ENCODE peak calls at places on chromosomes 5 and 9, in ten cellular contexts. Y is prostate gland; S is A549; O is NCI-H82; U is T follicular helper cell; L is right cardiac atrium; T is T-helper 2 cell treated with Interferon-gamma antibody and Interleukin-4, amounts not matched to agents 5 μg/mL and 100 μg/mL, for 36 hours; A is heart right ventricle; Z is stimulated activated CD8-positive, alpha-beta memory T cell treated with anti-CD3 and anti-CD28 coated beads, Interleukin-15, amount 100 ng/mL, for 48 hours; J is iris pigment epithelial cell. F is an unnamed sample.

GRCh38 chr5:128535225-128535624 is 2.8 kb downstream of the FBN2 start:
- DNase-seq in Y (no peak), S (no peak), O (no peak), U (no peak), L (no peak), T (no peak), A (no peak), Z (no peak), J (peak), F (no peak)

GRCh38 chr5:178436326-178436940 is 153.8 kb downstream of the COL23A1 start:
- DNase-seq in Y (no peak), S (no peak), O (no peak), U (no peak), L (no peak), T (no peak), A (no peak), Z (no peak), J (no peak), F (no peak)

GRCh38 chr5:172544371-172545120 is 90.2 kb upstream of the SH3PXD2B start:
- DNase-seq in Y (no peak), S (no peak), O (no peak), U (no peak), L (no peak), T (no peak), A (no peak), Z (no peak), J (no peak), F (no peak)

GRCh38 chr5:4212981-4213819 is 617.6 kb downstream of the IRX1 start:
- DNase-seq in Y (no peak), S (no peak), O (peak), U (no peak), L (no peak), T (no peak), A (no peak), Z (no peak), J (no peak), F (no peak)

GRCh38 chr5:17316973-17317459 is 99.6 kb downstream of the BASP1 start:
- DNase-seq in Y (no peak), S (peak), O (no peak), U (no peak), L (no peak), T (no peak), A (no peak), Z (no peak), J (peak), F (no peak)

GRCh38 chr5:34867660-34868059 is 28.7 kb downstream of the TTC23L start:
- DNase-seq in Y (no peak), S (no peak), O (no peak), U (no peak), L (no peak), T (no peak), A (no peak), Z (no peak), J (no peak), F (no peak)

GRCh38 chr9:111959468-111959941 is 62.9 kb downstream of the UGCG start:
- DNase-seq in Y (no peak), S (peak), O (no peak), U (no peak), L (peak), T (no peak), A (peak), Z (no peak), J (peak), F (no peak)

GRCh38 chr9:109022909-109023308 is 9.6 kb upstream of the CTNNAL1 start:
- DNase-seq in Y (no peak), S (peak), O (peak), U (no peak), L (no peak), T (no peak), A (no peak), Z (no peak), J (peak), F (no peak)

GRCh38 chr9:86795047-86795437 is 152.3 kb downstream of the GAS1 start:
- DNase-seq in Y (no peak), S (no peak), O (no peak), U (no peak), L (no peak), T (no peak), A (no peak), Z (no peak), J (no peak), F (no peak)

GRCh38 chr9:132879443-132880310 is 979 bp downstream of the SPACA9 start:
- DNase-seq in Y (no peak), S (no peak), O (no peak), U (no peak), L (no peak), T (no peak), A (no peak), Z (no peak), J (no peak), F (no peak)

GRCh38 chr5:172450861-172451695 is 3.2 kb downstream of the SH3PXD2B start:
- DNase-seq in Y (no peak), S (peak), O (peak), U (no peak), L (peak), T (peak), A (no peak), Z (no peak), J (peak), F (no peak)

GRCh38 chr5:38162625-38163024 is 95.7 kb upstream of the EGFLAM start:
- DNase-seq in Y (no peak), S (no peak), O (no peak), U (no peak), L (no peak), T (no peak), A (no peak), Z (no peak), J (peak), F (no peak)

GRCh38 chr9:112777914-112778313 is 27.4 kb downstream of the SNX30 start:
- DNase-seq in Y (no peak), S (no peak), O (no peak), U (no peak), L (no peak), T (peak), A (no peak), Z (no peak), J (no peak), F (no peak)

GRCh38 chr5:174139623-174140022 is 94.1 kb downstream of the NSG2 start:
- DNase-seq in Y (no peak), S (no peak), O (no peak), U (no peak), L (no peak), T (no peak), A (no peak), Z (no peak), J (no peak), F (no peak)

GRCh38 chr5:1448511-1449011 is 3.3 kb upstream of the SLC6A3 start:
- DNase-seq in Y (no peak), S (no peak), O (no peak), U (no peak), L (no peak), T (no peak), A (no peak), Z (peak), J (no peak), F (no peak)

GRCh38 chr5:32232441-32233219 is 58.5 kb upstream of the GOLPH3 start:
- DNase-seq in Y (peak), S (peak), O (peak), U (peak), L (peak), T (peak), A (peak), Z (peak), J (peak), F (peak)

GRCh38 chr5:66324357-66324756 is 180.3 kb downstream of the SREK1 start:
- DNase-seq in Y (no peak), S (no peak), O (no peak), U (no peak), L (peak), T (no peak), A (peak), Z (no peak), J (no peak), F (peak)

GRCh38 chr9:37987467-37987981 is 81.5 kb downstream of the SHB start:
- DNase-seq in Y (no peak), S (no peak), O (no peak), U (no peak), L (peak), T (no peak), A (peak), Z (no peak), J (no peak), F (peak)

GRCh38 chr5:64534033-64534432 is 28.2 kb downstream of the RGS7BP start:
- DNase-seq in Y (no peak), S (no peak), O (no peak), U (no peak), L (no peak), T (no peak), A (no peak), Z (no peak), J (no peak), F (no peak)

GRCh38 chr9:90891656-90892055 is 90.0 kb downstream of the SYK start:
- DNase-seq in Y (no peak), S (no peak), O (no peak), U (no peak), L (no peak), T (no peak), A (no peak), Z (no peak), J (no peak), F (no peak)

GRCh38 chr9:125521462-125522327 is 185.3 kb downstream of the MAPKAP1 start:
- DNase-seq in Y (no peak), S (peak), O (no peak), U (no peak), L (no peak), T (peak), A (no peak), Z (peak), J (peak), F (no peak)

GRCh38 chr5:138449501-138450239 is 10.8 kb downstream of the REEP2 start:
- DNase-seq in Y (peak), S (peak), O (peak), U (peak), L (peak), T (peak), A (peak), Z (peak), J (peak), F (peak)

GRCh38 chr9:127347831-127348699 is 48.9 kb upstream of the SLC2A8 start:
- DNase-seq in Y (no peak), S (peak), O (peak), U (no peak), L (no peak), T (no peak), A (no peak), Z (no peak), J (peak), F (no peak)

GRCh38 chr9:127311239-127311741 is 46.7 kb downstream of the GARNL3 start:
- DNase-seq in Y (peak), S (peak), O (peak), U (no peak), L (no peak), T (peak), A (no peak), Z (peak), J (peak), F (no peak)

GRCh38 chr9:95313010-95313498 is 4.5 kb downstream of the FANCC start:
- DNase-seq in Y (peak), S (peak), O (peak), U (no peak), L (peak), T (no peak), A (peak), Z (no peak), J (peak), F (peak)

GRCh38 chr5:53041071-53041692 is 52.0 kb downstream of the ITGA2 start:
- DNase-seq in Y (no peak), S (no peak), O (no peak), U (no peak), L (no peak), T (peak), A (no peak), Z (no peak), J (peak), F (no peak)

GRCh38 chr5:95086932-95087818 is 197.7 kb downstream of the MCTP1 start:
- DNase-seq in Y (no peak), S (no peak), O (no peak), U (no peak), L (no peak), T (no peak), A (no peak), Z (no peak), J (no peak), F (no peak)

GRCh38 chr9:79583957-79584654 is 12.3 kb downstream of the TLE4 start:
- DNase-seq in Y (no peak), S (no peak), O (peak), U (no peak), L (peak), T (peak), A (peak), Z (peak), J (peak), F (peak)

GRCh38 chr9:97487107-97487506 is 14.4 kb upstream of the TMOD1 start:
- DNase-seq in Y (no peak), S (peak), O (peak), U (no peak), L (no peak), T (no peak), A (no peak), Z (no peak), J (peak), F (no peak)

GRCh38 chr5:307794-308579 is 13.5 kb upstream of the AHRR start:
- DNase-seq in Y (no peak), S (no peak), O (no peak), U (no peak), L (no peak), T (no peak), A (no peak), Z (no peak), J (no peak), F (no peak)